ENCODE peak calls at places on chromosome X, in six cellular contexts. B, K, Q, I, E and U are unnamed samples.

GRCh38 chrX:17590892-17591740 is 146.2 kb upstream of the SCML1 start:
- DNase-seq in B (no peak), K (peak; percentile 17), Q (peak; percentile 54), I (peak; percentile 80), E (peak; percentile 0), U (peak; percentile 71)

GRCh38 chrX:69137371-69137881 is 27.8 kb downstream of the PJA1 start:
- DNase-seq in B (no peak), K (no peak), Q (peak; percentile 46), I (peak; percentile 75), E (no peak), U (no peak)

GRCh38 chrX:41481264-41482109 is 34.3 kb downstream of the NYX start:
- DNase-seq in B (no peak), K (no peak), Q (no peak), I (peak; percentile 18), E (no peak), U (no peak)

GRCh38 chrX:13396887-13397286 is 77.0 kb upstream of the ATXN3L start:
- DNase-seq in B (no peak), K (no peak), Q (no peak), I (peak; percentile 74), E (no peak), U (no peak)

GRCh38 chrX:116732214-116732613 is 269.4 kb upstream of the CT83 start:
- DNase-seq in B (no peak), K (no peak), Q (no peak), I (no peak), E (no peak), U (no peak)

GRCh38 chrX:120408168-120408567 is 46.3 kb downstream of the ATP1B4 start:
- DNase-seq in B (no peak), K (no peak), Q (no peak), I (no peak), E (no peak), U (no peak)

GRCh38 chrX:102154900-102155805 is 624 bp downstream of the BEX5 start:
- DNase-seq in B (peak; percentile 2), K (no peak), Q (no peak), I (no peak), E (peak; percentile 6), U (peak; percentile 14)

GRCh38 chrX:18748499-18748898 is 41.1 kb downstream of the PPEF1 start:
- DNase-seq in B (no peak), K (no peak), Q (no peak), I (no peak), E (no peak), U (no peak)

GRCh38 chrX:10159069-10159468 is 2.3 kb downstream of the CLCN4 start:
- DNase-seq in B (no peak), K (no peak), Q (no peak), I (no peak), E (no peak), U (no peak)